ENCODE peak calls at places on chromosomes 7 and 10, in nine cellular contexts. One of them, this sample, is unnamed.

GRCh38 chr10:132836248-132836831 is 50.4 kb upstream of the NKX6-2 start:
- DNase-seq in CD4-positive, alpha-beta memory T cell: no peak
- DNase-seq in tibial nerve: no peak
- DNase-seq in A549: no peak
- DNase-seq in left ventricle myocardium inferior: peak
- DNase-seq in esophagus squamous epithelium: no peak
- DNase-seq in foreskin keratinocyte: no peak
- DNase-seq in OCI-LY7: no peak
- DNase-seq in CD8-positive, alpha-beta T cell: no peak
- DNase-seq in this sample: peak

GRCh38 chr10:63799511-63799910 is 278.3 kb downstream of the REEP3 start:
- DNase-seq in left ventricle myocardium inferior: no peak
- DNase-seq in esophagus squamous epithelium: no peak
- DNase-seq in CD4-positive, alpha-beta memory T cell: no peak
- DNase-seq in A549: no peak
- DNase-seq in tibial nerve: no peak
- DNase-seq in OCI-LY7: no peak
- DNase-seq in CD8-positive, alpha-beta T cell: no peak
- DNase-seq in foreskin keratinocyte: no peak
- DNase-seq in this sample: no peak

GRCh38 chr7:31099451-31100444 is 47.6 kb downstream of the ADCYAP1R1 start:
- DNase-seq in A549: no peak
- DNase-seq in foreskin keratinocyte: no peak
- DNase-seq in CD8-positive, alpha-beta T cell: no peak
- DNase-seq in OCI-LY7: no peak
- DNase-seq in tibial nerve: no peak
- DNase-seq in CD4-positive, alpha-beta memory T cell: no peak
- DNase-seq in left ventricle myocardium inferior: no peak
- DNase-seq in esophagus squamous epithelium: no peak
- DNase-seq in this sample: no peak

GRCh38 chr7:141073173-141073640 is 657 bp upstream of the TMEM178B start:
- DNase-seq in CD8-positive, alpha-beta T cell: no peak
- DNase-seq in left ventricle myocardium inferior: peak
- DNase-seq in tibial nerve: no peak
- DNase-seq in CD4-positive, alpha-beta memory T cell: peak
- DNase-seq in esophagus squamous epithelium: no peak
- DNase-seq in A549: peak
- DNase-seq in foreskin keratinocyte: no peak
- DNase-seq in OCI-LY7: no peak
- DNase-seq in this sample: peak

GRCh38 chr7:34454381-34454780 is 203.6 kb upstream of the NPSR1 start:
- DNase-seq in A549: no peak
- DNase-seq in left ventricle myocardium inferior: no peak
- DNase-seq in CD4-positive, alpha-beta memory T cell: no peak
- DNase-seq in foreskin keratinocyte: no peak
- DNase-seq in OCI-LY7: no peak
- DNase-seq in esophagus squamous epithelium: no peak
- DNase-seq in tibial nerve: no peak
- DNase-seq in CD8-positive, alpha-beta T cell: no peak
- DNase-seq in this sample: no peak

GRCh38 chr10:45421231-45422097 is 47.4 kb downstream of the ALOX5 start:
- DNase-seq in CD4-positive, alpha-beta memory T cell: peak
- DNase-seq in OCI-LY7: no peak
- DNase-seq in A549: no peak
- DNase-seq in CD8-positive, alpha-beta T cell: peak
- DNase-seq in tibial nerve: no peak
- DNase-seq in foreskin keratinocyte: no peak
- DNase-seq in left ventricle myocardium inferior: no peak
- DNase-seq in esophagus squamous epithelium: no peak
- DNase-seq in this sample: no peak

GRCh38 chr10:77513783-77514331 is 123.8 kb downstream of the KCNMA1 start:
- DNase-seq in left ventricle myocardium inferior: no peak
- DNase-seq in esophagus squamous epithelium: no peak
- DNase-seq in foreskin keratinocyte: peak
- DNase-seq in CD4-positive, alpha-beta memory T cell: no peak
- DNase-seq in CD8-positive, alpha-beta T cell: no peak
- DNase-seq in A549: peak
- DNase-seq in OCI-LY7: no peak
- DNase-seq in tibial nerve: no peak
- DNase-seq in this sample: no peak

GRCh38 chr7:128920913-128921582 is 10.5 kb upstream of the KCP start:
- DNase-seq in left ventricle myocardium inferior: no peak
- DNase-seq in foreskin keratinocyte: no peak
- DNase-seq in tibial nerve: peak
- DNase-seq in CD8-positive, alpha-beta T cell: no peak
- DNase-seq in OCI-LY7: no peak
- DNase-seq in A549: no peak
- DNase-seq in esophagus squamous epithelium: no peak
- DNase-seq in CD4-positive, alpha-beta memory T cell: no peak
- DNase-seq in this sample: no peak

GRCh38 chr10:132705173-132705572 is 80.8 kb downstream of the NKX6-2 start:
- DNase-seq in tibial nerve: no peak
- DNase-seq in esophagus squamous epithelium: no peak
- DNase-seq in CD8-positive, alpha-beta T cell: no peak
- DNase-seq in foreskin keratinocyte: no peak
- DNase-seq in CD4-positive, alpha-beta memory T cell: no peak
- DNase-seq in A549: no peak
- DNase-seq in left ventricle myocardium inferior: peak
- DNase-seq in OCI-LY7: no peak
- DNase-seq in this sample: peak

GRCh38 chr10:95569368-95569767 is 8.2 kb upstream of the SORBS1 start:
- DNase-seq in A549: no peak
- DNase-seq in left ventricle myocardium inferior: no peak
- DNase-seq in tibial nerve: no peak
- DNase-seq in OCI-LY7: no peak
- DNase-seq in esophagus squamous epithelium: no peak
- DNase-seq in CD4-positive, alpha-beta memory T cell: no peak
- DNase-seq in foreskin keratinocyte: no peak
- DNase-seq in CD8-positive, alpha-beta T cell: no peak
- DNase-seq in this sample: no peak

GRCh38 chr10:43372751-43373445 is 1.5 kb downstream of the FXYD4 start:
- DNase-seq in CD8-positive, alpha-beta T cell: no peak
- DNase-seq in left ventricle myocardium inferior: no peak
- DNase-seq in tibial nerve: no peak
- DNase-seq in esophagus squamous epithelium: no peak
- DNase-seq in A549: no peak
- DNase-seq in foreskin keratinocyte: no peak
- DNase-seq in CD4-positive, alpha-beta memory T cell: no peak
- DNase-seq in OCI-LY7: no peak
- DNase-seq in this sample: peak

GRCh38 chr7:77548222-77548621 is 11.1 kb downstream of the PTPN12 start:
- DNase-seq in CD4-positive, alpha-beta memory T cell: no peak
- DNase-seq in left ventricle myocardium inferior: no peak
- DNase-seq in OCI-LY7: no peak
- DNase-seq in tibial nerve: no peak
- DNase-seq in foreskin keratinocyte: no peak
- DNase-seq in CD8-positive, alpha-beta T cell: no peak
- DNase-seq in esophagus squamous epithelium: no peak
- DNase-seq in A549: no peak
- DNase-seq in this sample: no peak

GRCh38 chr7:77553123-77553522 is 16.0 kb downstream of the PTPN12 start:
- DNase-seq in esophagus squamous epithelium: no peak
- DNase-seq in A549: no peak
- DNase-seq in OCI-LY7: no peak
- DNase-seq in foreskin keratinocyte: no peak
- DNase-seq in left ventricle myocardium inferior: no peak
- DNase-seq in tibial nerve: no peak
- DNase-seq in CD4-positive, alpha-beta memory T cell: no peak
- DNase-seq in CD8-positive, alpha-beta T cell: no peak
- DNase-seq in this sample: no peak

GRCh38 chr7:77550586-77550985 is 13.5 kb downstream of the PTPN12 start:
- DNase-seq in tibial nerve: no peak
- DNase-seq in foreskin keratinocyte: no peak
- DNase-seq in OCI-LY7: no peak
- DNase-seq in CD4-positive, alpha-beta memory T cell: no peak
- DNase-seq in CD8-positive, alpha-beta T cell: no peak
- DNase-seq in esophagus squamous epithelium: no peak
- DNase-seq in A549: no peak
- DNase-seq in left ventricle myocardium inferior: no peak
- DNase-seq in this sample: no peak

GRCh38 chr7:77544523-77544922 is 7.4 kb downstream of the PTPN12 start:
- DNase-seq in tibial nerve: no peak
- DNase-seq in CD8-positive, alpha-beta T cell: no peak
- DNase-seq in CD4-positive, alpha-beta memory T cell: no peak
- DNase-seq in esophagus squamous epithelium: no peak
- DNase-seq in left ventricle myocardium inferior: no peak
- DNase-seq in A549: no peak
- DNase-seq in foreskin keratinocyte: no peak
- DNase-seq in OCI-LY7: no peak
- DNase-seq in this sample: no peak

DNA sequence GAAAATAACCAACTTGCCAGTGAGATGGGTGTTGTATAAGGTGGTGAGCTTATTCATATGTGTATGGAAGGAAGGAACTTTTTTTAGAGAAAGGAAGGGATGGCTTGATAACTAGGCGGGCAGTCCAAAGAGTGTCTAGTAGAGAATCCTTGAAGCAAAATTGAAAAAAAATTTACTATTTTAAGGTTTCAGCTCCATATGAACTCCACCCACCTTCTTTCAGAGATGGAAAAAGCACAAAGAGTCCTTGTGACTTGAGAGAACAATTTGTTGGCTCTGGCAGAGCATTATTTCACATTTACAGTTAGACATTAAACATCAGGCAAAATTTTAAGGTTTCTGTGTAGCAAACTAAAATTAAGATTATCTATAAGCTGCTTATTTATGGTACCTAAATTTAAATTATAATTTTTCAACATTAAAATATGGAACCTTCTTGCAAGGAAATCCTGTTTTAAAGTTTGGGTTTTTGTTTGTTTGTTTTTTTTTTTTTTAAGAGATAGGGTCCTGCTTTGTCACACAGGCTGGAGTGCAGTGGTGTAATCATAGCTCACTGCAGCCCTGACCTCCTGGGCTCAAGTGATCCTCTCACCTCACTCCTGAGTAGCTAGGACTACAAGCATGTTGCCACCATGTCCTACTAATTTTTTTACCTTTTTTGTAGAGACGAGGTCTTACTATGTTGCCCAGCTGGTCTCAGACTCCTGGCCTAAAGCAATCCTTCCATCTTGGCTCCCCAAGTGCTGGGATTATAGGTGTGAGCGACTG is 12.2 kb downstream of the PTPN12 start:
- DNase-seq in OCI-LY7: no peak
- DNase-seq in CD8-positive, alpha-beta T cell: no peak
- DNase-seq in esophagus squamous epithelium: no peak
- DNase-seq in foreskin keratinocyte: no peak
- DNase-seq in A549: no peak
- DNase-seq in tibial nerve: no peak
- DNase-seq in left ventricle myocardium inferior: no peak
- DNase-seq in CD4-positive, alpha-beta memory T cell: no peak
- DNase-seq in this sample: no peak
- H3K27ac ChIP-seq in OCI-LY7: no peak
- H3K27ac ChIP-seq in CD8-positive, alpha-beta T cell: no peak
- H3K27ac ChIP-seq in esophagus squamous epithelium: no peak
- H3K27ac ChIP-seq in foreskin keratinocyte: no peak
- H3K27ac ChIP-seq in A549: peak
- H3K27ac ChIP-seq in tibial nerve: peak
- H3K27ac ChIP-seq in left ventricle myocardium inferior: peak
- H3K27ac ChIP-seq in CD4-positive, alpha-beta memory T cell: no peak
- H3K27ac ChIP-seq in this sample: peak

GRCh38 chr7:2734761-2735571 is 47.0 kb downstream of the AMZ1 start:
- DNase-seq in esophagus squamous epithelium: no peak
- DNase-seq in CD4-positive, alpha-beta memory T cell: no peak
- DNase-seq in A549: no peak
- DNase-seq in CD8-positive, alpha-beta T cell: no peak
- DNase-seq in OCI-LY7: no peak
- DNase-seq in tibial nerve: no peak
- DNase-seq in left ventricle myocardium inferior: peak
- DNase-seq in foreskin keratinocyte: no peak
- DNase-seq in this sample: no peak
- H3K27ac ChIP-seq in esophagus squamous epithelium: peak
- H3K27ac ChIP-seq in CD4-positive, alpha-beta memory T cell: no peak
- H3K27ac ChIP-seq in A549: no peak
- H3K27ac ChIP-seq in CD8-positive, alpha-beta T cell: no peak
- H3K27ac ChIP-seq in OCI-LY7: no peak
- H3K27ac ChIP-seq in tibial nerve: peak
- H3K27ac ChIP-seq in left ventricle myocardium inferior: peak
- H3K27ac ChIP-seq in foreskin keratinocyte: no peak
- H3K27ac ChIP-seq in this sample: peak

DNA sequence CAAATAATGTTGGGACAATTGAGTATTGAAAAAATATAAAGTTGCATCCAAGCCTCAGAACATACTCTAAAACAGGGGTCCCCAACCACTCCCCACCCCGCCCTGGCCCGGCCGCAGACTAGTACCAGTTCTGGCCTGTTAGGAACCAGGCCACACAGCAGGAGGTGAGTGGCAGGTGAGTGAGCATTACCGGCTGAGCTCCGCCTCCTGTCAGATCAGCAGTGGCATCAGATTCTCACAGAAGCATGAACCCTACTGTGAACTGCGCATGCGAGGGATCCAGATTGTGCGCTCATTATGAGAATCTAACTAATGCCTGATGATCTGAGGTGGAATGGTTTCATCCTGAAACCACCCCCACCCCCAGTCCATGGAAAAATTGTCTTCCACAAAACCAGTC is 19.4 kb downstream of the HIPK2 start:
- DNase-seq in CD4-positive, alpha-beta memory T cell: no peak
- DNase-seq in tibial nerve: no peak
- DNase-seq in CD8-positive, alpha-beta T cell: no peak
- DNase-seq in OCI-LY7: no peak
- DNase-seq in foreskin keratinocyte: no peak
- DNase-seq in A549: no peak
- DNase-seq in esophagus squamous epithelium: no peak
- DNase-seq in left ventricle myocardium inferior: no peak
- DNase-seq in this sample: no peak
- H3K27ac ChIP-seq in CD4-positive, alpha-beta memory T cell: no peak
- H3K27ac ChIP-seq in tibial nerve: no peak
- H3K27ac ChIP-seq in CD8-positive, alpha-beta T cell: no peak
- H3K27ac ChIP-seq in OCI-LY7: no peak
- H3K27ac ChIP-seq in foreskin keratinocyte: no peak
- H3K27ac ChIP-seq in A549: no peak
- H3K27ac ChIP-seq in esophagus squamous epithelium: no peak
- H3K27ac ChIP-seq in left ventricle myocardium inferior: no peak
- H3K27ac ChIP-seq in this sample: no peak

GRCh38 chr10:112525215-112525614 is 78.2 kb downstream of the VTI1A start:
- DNase-seq in OCI-LY7: no peak
- DNase-seq in left ventricle myocardium inferior: no peak
- DNase-seq in tibial nerve: no peak
- DNase-seq in foreskin keratinocyte: no peak
- DNase-seq in CD8-positive, alpha-beta T cell: no peak
- DNase-seq in esophagus squamous epithelium: no peak
- DNase-seq in CD4-positive, alpha-beta memory T cell: no peak
- DNase-seq in A549: no peak
- DNase-seq in this sample: no peak
- H3K27ac ChIP-seq in OCI-LY7: no peak
- H3K27ac ChIP-seq in left ventricle myocardium inferior: no peak
- H3K27ac ChIP-seq in tibial nerve: no peak
- H3K27ac ChIP-seq in foreskin keratinocyte: no peak
- H3K27ac ChIP-seq in CD8-positive, alpha-beta T cell: no peak
- H3K27ac ChIP-seq in esophagus squamous epithelium: no peak
- H3K27ac ChIP-seq in CD4-positive, alpha-beta memory T cell: no peak
- H3K27ac ChIP-seq in A549: no peak
- H3K27ac ChIP-seq in this sample: no peak

GRCh38 chr10:42367532-42368230 is 270.7 kb downstream of the ZNF33B start:
- DNase-seq in A549: no peak
- DNase-seq in OCI-LY7: no peak
- DNase-seq in esophagus squamous epithelium: peak
- DNase-seq in CD8-positive, alpha-beta T cell: peak
- DNase-seq in left ventricle myocardium inferior: peak
- DNase-seq in tibial nerve: peak
- DNase-seq in CD4-positive, alpha-beta memory T cell: peak
- DNase-seq in foreskin keratinocyte: peak
- DNase-seq in this sample: peak
- H3K27ac ChIP-seq in A549: no peak
- H3K27ac ChIP-seq in OCI-LY7: no peak
- H3K27ac ChIP-seq in esophagus squamous epithelium: no peak
- H3K27ac ChIP-seq in CD8-positive, alpha-beta T cell: no peak
- H3K27ac ChIP-seq in left ventricle myocardium inferior: peak
- H3K27ac ChIP-seq in tibial nerve: peak
- H3K27ac ChIP-seq in CD4-positive, alpha-beta memory T cell: no peak
- H3K27ac ChIP-seq in foreskin keratinocyte: no peak
- H3K27ac ChIP-seq in this sample: peak